ENCODE peak calls at places on chromosomes 4 and X, in five cellular contexts. One of them, this sample, is unnamed.

GRCh38 chr4:46442963-46443362 is 53.0 kb upstream of the GABRA2 start:
- DNase-seq in fibroblast of the aortic adventitia: no peak
- DNase-seq in ovary: no peak
- DNase-seq in neural progenitor cell: no peak
- DNase-seq in epithelial cell of esophagus: peak
- DNase-seq in this sample: no peak

GRCh38 chrX:11407331-11408110 is 114.3 kb downstream of the AMELX start:
- DNase-seq in fibroblast of the aortic adventitia: peak
- DNase-seq in ovary: no peak
- DNase-seq in neural progenitor cell: no peak
- DNase-seq in epithelial cell of esophagus: no peak
- DNase-seq in this sample: peak

GRCh38 chrX:17521871-17522693 is 147.1 kb downstream of the NHS start:
- DNase-seq in fibroblast of the aortic adventitia: peak
- DNase-seq in ovary: peak
- DNase-seq in neural progenitor cell: peak
- DNase-seq in epithelial cell of esophagus: peak
- DNase-seq in this sample: no peak

GRCh38 chr4:154471924-154472323 is 19.7 kb downstream of the DCHS2 start:
- DNase-seq in fibroblast of the aortic adventitia: no peak
- DNase-seq in ovary: no peak
- DNase-seq in neural progenitor cell: no peak
- DNase-seq in epithelial cell of esophagus: no peak
- DNase-seq in this sample: no peak

GRCh38 chr4:95548738-95549245 is at the start of gene UNC5C:
- DNase-seq in fibroblast of the aortic adventitia: peak
- DNase-seq in ovary: peak
- DNase-seq in neural progenitor cell: peak
- DNase-seq in epithelial cell of esophagus: peak
- DNase-seq in this sample: no peak

GRCh38 chr4:174545268-174545667 is 23.0 kb upstream of the HPGD start:
- DNase-seq in fibroblast of the aortic adventitia: no peak
- DNase-seq in ovary: no peak
- DNase-seq in neural progenitor cell: no peak
- DNase-seq in epithelial cell of esophagus: no peak
- DNase-seq in this sample: no peak

GRCh38 chr4:109113511-109113910 is 188.9 kb downstream of the COL25A1 start:
- DNase-seq in fibroblast of the aortic adventitia: no peak
- DNase-seq in ovary: no peak
- DNase-seq in neural progenitor cell: no peak
- DNase-seq in epithelial cell of esophagus: no peak
- DNase-seq in this sample: no peak

GRCh38 chr4:8289956-8290700 is 20.6 kb downstream of the HTRA3 start:
- DNase-seq in fibroblast of the aortic adventitia: no peak
- DNase-seq in ovary: peak
- DNase-seq in neural progenitor cell: no peak
- DNase-seq in epithelial cell of esophagus: no peak
- DNase-seq in this sample: no peak

GRCh38 chr4:11675051-11675800 is 246.5 kb upstream of the HS3ST1 start:
- DNase-seq in fibroblast of the aortic adventitia: no peak
- DNase-seq in ovary: no peak
- DNase-seq in neural progenitor cell: no peak
- DNase-seq in epithelial cell of esophagus: no peak
- DNase-seq in this sample: no peak

GRCh38 chrX:14798805-14799397 is 74.0 kb downstream of the FANCB start:
- DNase-seq in fibroblast of the aortic adventitia: no peak
- DNase-seq in ovary: no peak
- DNase-seq in neural progenitor cell: no peak
- DNase-seq in epithelial cell of esophagus: no peak
- DNase-seq in this sample: no peak

GRCh38 chr4:175330652-175331051 is 412.5 kb downstream of the ADAM29 start:
- DNase-seq in fibroblast of the aortic adventitia: peak
- DNase-seq in ovary: no peak
- DNase-seq in neural progenitor cell: no peak
- DNase-seq in epithelial cell of esophagus: peak
- DNase-seq in this sample: no peak

GRCh38 chr4:145878501-145879435 is 59.9 kb downstream of the ZNF827 start:
- DNase-seq in fibroblast of the aortic adventitia: peak
- DNase-seq in ovary: no peak
- DNase-seq in neural progenitor cell: no peak
- DNase-seq in epithelial cell of esophagus: no peak
- DNase-seq in this sample: no peak

GRCh38 chr4:74032064-74032463 is 6.4 kb downstream of the CXCL3 start:
- DNase-seq in fibroblast of the aortic adventitia: peak
- DNase-seq in ovary: no peak
- DNase-seq in neural progenitor cell: no peak
- DNase-seq in epithelial cell of esophagus: peak
- DNase-seq in this sample: no peak

GRCh38 chr4:95394733-95395306 is 154.0 kb downstream of the UNC5C start:
- DNase-seq in fibroblast of the aortic adventitia: no peak
- DNase-seq in ovary: no peak
- DNase-seq in neural progenitor cell: no peak
- DNase-seq in epithelial cell of esophagus: no peak
- DNase-seq in this sample: no peak

GRCh38 chr4:155025762-155026457 is 182.5 kb upstream of the NPY2R start:
- DNase-seq in fibroblast of the aortic adventitia: peak
- DNase-seq in ovary: no peak
- DNase-seq in neural progenitor cell: peak
- DNase-seq in epithelial cell of esophagus: peak
- DNase-seq in this sample: peak

GRCh38 chr4:3124070-3124767 is 49.7 kb downstream of the HTT start:
- DNase-seq in fibroblast of the aortic adventitia: no peak
- DNase-seq in ovary: no peak
- DNase-seq in neural progenitor cell: no peak
- DNase-seq in epithelial cell of esophagus: no peak
- DNase-seq in this sample: no peak

GRCh38 chrX:113790987-113791386 is 792.9 kb upstream of the HTR2C start:
- DNase-seq in fibroblast of the aortic adventitia: no peak
- DNase-seq in ovary: no peak
- DNase-seq in neural progenitor cell: no peak
- DNase-seq in epithelial cell of esophagus: no peak
- DNase-seq in this sample: no peak

GRCh38 chrX:11064851-11065600 is 46.1 kb upstream of the HCCS start:
- DNase-seq in fibroblast of the aortic adventitia: peak
- DNase-seq in ovary: no peak
- DNase-seq in neural progenitor cell: no peak
- DNase-seq in epithelial cell of esophagus: peak
- DNase-seq in this sample: no peak

GRCh38 chr4:8819421-8820177 is 52.0 kb downstream of the HMX1 start:
- DNase-seq in fibroblast of the aortic adventitia: no peak
- DNase-seq in ovary: peak
- DNase-seq in neural progenitor cell: peak
- DNase-seq in epithelial cell of esophagus: no peak
- DNase-seq in this sample: no peak

GRCh38 chr4:74449571-74450297 is 4.8 kb downstream of the AREG start:
- DNase-seq in fibroblast of the aortic adventitia: no peak
- DNase-seq in ovary: no peak
- DNase-seq in neural progenitor cell: no peak
- DNase-seq in epithelial cell of esophagus: peak
- DNase-seq in this sample: no peak

GRCh38 chr4:14289708-14290107 is 662.2 kb upstream of the BOD1L1 start:
- DNase-seq in fibroblast of the aortic adventitia: peak
- DNase-seq in ovary: no peak
- DNase-seq in neural progenitor cell: no peak
- DNase-seq in epithelial cell of esophagus: peak
- DNase-seq in this sample: no peak